ENCODE peak calls at places on chromosomes 13 and 19, in ten cellular contexts. Z, I, V, D, K, B, C, W, Y and F are unnamed samples.

GRCh38 chr13:95185851-95186250 is 115.4 kb downstream of the ABCC4 start:
- DNase-seq in Z (no peak), I (peak), V (peak), D (no peak), K (no peak), B (no peak), C (no peak), W (no peak), Y (no peak), F (no peak)

GRCh38 chr19:38890686-38891085 is 8.7 kb downstream of the SIRT2 start:
- DNase-seq in Z (no peak), I (no peak), V (no peak), D (no peak), K (no peak), B (no peak), C (no peak), W (no peak), Y (no peak), F (no peak)

GRCh38 chr19:48249502-48250014 is 6.2 kb downstream of the CARD8 start:
- DNase-seq in Z (peak), I (peak), V (peak), D (no peak), K (no peak), B (peak), C (no peak), W (no peak), Y (no peak), F (no peak)

GRCh38 chr13:84870190-84870589 is 929.0 kb downstream of the SLITRK6 start:
- DNase-seq in Z (no peak), I (no peak), V (no peak), D (no peak), K (no peak), B (no peak), C (peak), W (no peak), Y (no peak), F (no peak)

GRCh38 chr19:48487544-48487943 is 18.4 kb downstream of the CYTH2 start:
- DNase-seq in Z (no peak), I (no peak), V (no peak), D (no peak), K (no peak), B (no peak), C (no peak), W (no peak), Y (no peak), F (no peak)

GRCh38 chr13:100610399-100611347 is 22.1 kb upstream of the GGACT start:
- DNase-seq in Z (no peak), I (no peak), V (no peak), D (no peak), K (no peak), B (no peak), C (no peak), W (no peak), Y (no peak), F (peak)

GRCh38 chr19:41702208-41702651 is 6.2 kb upstream of the CEACAM5 start:
- DNase-seq in Z (no peak), I (no peak), V (no peak), D (no peak), K (peak), B (peak), C (peak), W (no peak), Y (no peak), F (no peak)

GRCh38 chr13:59776924-59777690 is 386.6 kb downstream of the DIAPH3 start:
- DNase-seq in Z (no peak), I (no peak), V (no peak), D (no peak), K (peak), B (peak), C (peak), W (peak), Y (peak), F (no peak)

GRCh38 chr13:66675620-66676019 is 554.5 kb downstream of the PCDH9 start:
- DNase-seq in Z (no peak), I (no peak), V (no peak), D (no peak), K (no peak), B (peak), C (peak), W (no peak), Y (no peak), F (no peak)

GRCh38 chr19:14632286-14632685 is 42.4 kb downstream of the ADGRE3 start:
- DNase-seq in Z (no peak), I (no peak), V (no peak), D (no peak), K (no peak), B (peak), C (peak), W (no peak), Y (no peak), F (no peak)

GRCh38 chr19:45771331-45771933 is 2.4 kb upstream of the SIX5 start:
- DNase-seq in Z (no peak), I (no peak), V (no peak), D (no peak), K (no peak), B (no peak), C (no peak), W (no peak), Y (no peak), F (no peak)

GRCh38 chr19:33520844-33521479 is 629 bp downstream of the PEPD start:
- DNase-seq in Z (no peak), I (no peak), V (no peak), D (peak), K (no peak), B (no peak), C (no peak), W (no peak), Y (no peak), F (no peak)